ENCODE peak calls at places on chromosomes 11 and 22, in seven cellular contexts. E, W, Z, Y, C, Q and V are unnamed samples.

GRCh38 chr11:12232819-12233601 is 122.6 kb downstream of the MICAL2 start:
- DNase-seq in Q (no peak), E (no peak), W (peak; percentile 99), Z (peak; percentile 81), Y (no peak), C (no peak), V (no peak)

GRCh38 chr11:64823568-64824119 is 13.3 kb upstream of the MEN1 start:
- DNase-seq in W (no peak), Y (no peak), Z (no peak), C (no peak), E (no peak), Q (no peak), V (no peak)

GRCh38 chr11:13338437-13339069 is 61.0 kb downstream of the BMAL1 start:
- DNase-seq in E (no peak), Q (no peak), W (peak; percentile 54), Y (no peak), C (no peak), Z (peak; percentile 59), V (no peak)

GRCh38 chr11:20116825-20117224 is 43.5 kb downstream of the DBX1 start:
- DNase-seq in W (no peak), Q (no peak), C (no peak), Z (no peak), E (no peak), Y (no peak), V (no peak)

GRCh38 chr22:17832665-17833064 is 58.4 kb upstream of the BID start:
- DNase-seq in Y (no peak), W (no peak), C (no peak), Z (no peak), Q (peak; percentile 82), E (no peak), V (peak; percentile 74)

GRCh38 chr11:32400670-32401369 is 34.5 kb downstream of the WT1 start:
- DNase-seq in Z (no peak), W (no peak), Q (no peak), E (no peak), C (no peak), Y (no peak), V (no peak)

GRCh38 chr11:27485930-27486773 is 13.6 kb upstream of the LGR4 start:
- DNase-seq in W (peak; percentile 31), Z (peak; percentile 64), C (peak; percentile 67), Q (no peak), E (peak; percentile 60), Y (peak; percentile 64), V (peak; percentile 74)

GRCh38 chr11:124900464-124900863 is 2.8 kb upstream of the ROBO4 start:
- DNase-seq in W (peak; percentile 83), Z (peak; percentile 92), Q (no peak), Y (no peak), E (no peak), C (no peak), V (no peak)

GRCh38 chr11:13776134-13776815 is 107.8 kb downstream of the FAR1 start:
- DNase-seq in C (no peak), E (peak; percentile 7), W (no peak), Z (peak; percentile 12), Y (no peak), Q (no peak), V (no peak)

GRCh38 chr11:126268708-126269579 is at the start of the genes FOXRED1 and SRPRA:
- DNase-seq in C (peak; percentile 99), E (peak; percentile 100), Q (peak; percentile 100), W (peak; percentile 97), Y (peak; percentile 99), Z (peak; percentile 100), V (peak; percentile 100)

GRCh38 chr11:126344291-126344970 is 11.1 kb upstream of the ST3GAL4 start:
- DNase-seq in Q (peak; percentile 19), Z (no peak), E (no peak), W (no peak), Y (no peak), C (no peak), V (no peak)

GRCh38 chr22:32564170-32565001 is 89.8 kb downstream of the FBXO7 start:
- DNase-seq in Z (peak; percentile 25), Q (no peak), E (no peak), W (peak; percentile 54), Y (no peak), C (no peak), V (no peak)
- TF ChIP-seq CTCF in Z (no peak), Q (no peak), E (no peak), W (no peak), Y (no peak), C (no peak), V (no peak)

GRCh38 chr22:31081963-31082605 is 966 bp downstream of the SMTN start:
- DNase-seq in C (no peak), W (no peak), Q (no peak), E (no peak), Y (no peak), Z (peak; percentile 87), V (no peak)

GRCh38 chr22:31080848-31081649 is at the start of gene SMTN:
- DNase-seq in Y (peak; percentile 97), W (peak; percentile 70), Z (peak; percentile 94), C (peak; percentile 94), E (peak; percentile 91), Q (peak; percentile 95), V (peak; percentile 98)

GRCh38 chr22:31077681-31078080 is 3.4 kb upstream of the SMTN start:
- DNase-seq in E (no peak), Y (no peak), Z (no peak), C (no peak), W (no peak), Q (no peak), V (no peak)

GRCh38 chr22:31080164-31080847 is 812 bp upstream of the SMTN start:
- DNase-seq in Z (no peak), W (no peak), C (no peak), Y (no peak), E (no peak), Q (no peak), V (no peak)

GRCh38 chr22:31079095-31079642 is 1.9 kb upstream of the SMTN start:
- DNase-seq in W (no peak), Q (peak; percentile 79), C (no peak), E (no peak), Y (no peak), Z (no peak), V (peak; percentile 86)
- TF ChIP-seq CTCF in W (no peak), Q (no peak), C (no peak), E (no peak), Y (no peak), Z (no peak), V (no peak)

GRCh38 chr22:19358703-19359553 is 67.4 kb upstream of the CLTCL1 start:
- DNase-seq in W (no peak), Q (no peak), Y (no peak), C (no peak), Z (no peak), E (no peak), V (no peak)

GRCh38 chr22:19359554-19360299 is 68.2 kb upstream of the CLTCL1 start:
- DNase-seq in E (peak; percentile 39), W (no peak), Q (no peak), Y (no peak), Z (no peak), C (no peak), V (no peak)

GRCh38 chr22:19361501-19362103 is 69.9 kb downstream of the HIRA start:
- DNase-seq in Y (no peak), E (peak; percentile 86), W (no peak), Q (no peak), C (no peak), Z (no peak), V (no peak)

GRCh38 chr22:19360862-19361261 is 69.3 kb upstream of the CLTCL1 start:
- DNase-seq in Z (no peak), Y (no peak), Q (no peak), E (no peak), W (no peak), C (no peak), V (no peak)

GRCh38 chr22:19360300-19360792 is 68.8 kb upstream of the CLTCL1 start:
- DNase-seq in C (no peak), Y (no peak), W (no peak), Q (no peak), Z (no peak), E (no peak), V (no peak)
- TF ChIP-seq CTCF in C (no peak), Y (no peak), W (no peak), Q (no peak), Z (no peak), E (no peak), V (no peak)

GRCh38 chr22:35482311-35482710 is 58.3 kb upstream of the RASD2 start:
- DNase-seq in C (no peak), Y (no peak), Z (no peak), W (no peak), Q (no peak), E (no peak), V (no peak)

GRCh38 chr22:35484651-35485372 is 55.8 kb upstream of the RASD2 start:
- DNase-seq in W (peak; percentile 59), Q (no peak), C (no peak), Y (no peak), E (no peak), Z (no peak), V (no peak)

GRCh38 chr22:35486116-35486631 is 54.5 kb upstream of the RASD2 start:
- DNase-seq in Y (no peak), E (no peak), Z (no peak), C (no peak), W (no peak), Q (no peak), V (no peak)

GRCh38 chr22:35482974-35483373 is 57.7 kb upstream of the RASD2 start:
- DNase-seq in W (no peak), C (no peak), Q (no peak), E (no peak), Z (no peak), Y (no peak), V (no peak)

GRCh38 chr22:35483730-35484129 is 56.9 kb upstream of the RASD2 start:
- DNase-seq in C (no peak), Y (no peak), Z (no peak), Q (no peak), W (no peak), E (no peak), V (no peak)
- TF ChIP-seq CTCF in C (no peak), Y (no peak), Z (no peak), Q (no peak), W (no peak), E (no peak), V (no peak)

GRCh38 chr11:68076371-68077042 is 37.7 kb downstream of the TCIRG1 start:
- DNase-seq in Z (no peak), Y (peak; percentile 42), W (no peak), Q (no peak), C (no peak), E (peak; percentile 11), V (no peak)
- TF ChIP-seq CTCF in Z (no peak), Y (peak; percentile 20), W (no peak), Q (no peak), C (no peak), E (no peak), V (no peak)